ENCODE peak calls at places on chromosomes 4 and X, in five cellular contexts. J is PC-9, O is IMR-90, M is PC-3, F is BJ. U is an unnamed sample. For H3K27me3, the result is how much of the 10 kb centered on the place peaks cover.

GRCh38 chr4:156495836-156496235 is 475.8 kb downstream of the PDGFC start:
- DNase-seq in F (no peak), M (peak), J (no peak), O (no peak), U (no peak)

GRCh38 chr4:173913496-173913895 is 370.0 kb downstream of the FBXO8 start:
- DNase-seq in M (no peak), O (no peak), J (no peak), F (no peak), U (no peak)

GRCh38 chrX:56794831-56795230 is 65.8 kb downstream of the NBDY start:
- DNase-seq in O (no peak), F (no peak), M (no peak), J (no peak), U (no peak)

GRCh38 chrX:133590703-133591505 is 175.6 kb upstream of the GPC4 start:
- DNase-seq in O (no peak), M (peak), J (no peak), F (no peak), U (no peak)

GRCh38 chr4:70628444-70628843 is at the start of gene ENAM:
- DNase-seq in J (no peak), F (no peak), O (no peak), M (no peak), U (no peak)

GRCh38 chrX:15680401-15680800 is 15.8 kb upstream of the CLTRN start:
- DNase-seq in F (no peak), O (peak), J (no peak), M (peak), U (no peak)

GRCh38 chr4:15847746-15848145 is 69.6 kb downstream of the CD38 start:
- DNase-seq in J (no peak), M (no peak), O (no peak), F (no peak), U (no peak)

GRCh38 chr4:176393306-176394013 is 73.7 kb downstream of the SPCS3 start:
- DNase-seq in M (no peak), J (no peak), O (peak), F (no peak), U (no peak)

GRCh38 chrX:10926404-10926803 is 184.7 kb upstream of the HCCS start:
- DNase-seq in F (no peak), J (no peak), O (no peak), M (no peak), U (no peak)

DNA sequence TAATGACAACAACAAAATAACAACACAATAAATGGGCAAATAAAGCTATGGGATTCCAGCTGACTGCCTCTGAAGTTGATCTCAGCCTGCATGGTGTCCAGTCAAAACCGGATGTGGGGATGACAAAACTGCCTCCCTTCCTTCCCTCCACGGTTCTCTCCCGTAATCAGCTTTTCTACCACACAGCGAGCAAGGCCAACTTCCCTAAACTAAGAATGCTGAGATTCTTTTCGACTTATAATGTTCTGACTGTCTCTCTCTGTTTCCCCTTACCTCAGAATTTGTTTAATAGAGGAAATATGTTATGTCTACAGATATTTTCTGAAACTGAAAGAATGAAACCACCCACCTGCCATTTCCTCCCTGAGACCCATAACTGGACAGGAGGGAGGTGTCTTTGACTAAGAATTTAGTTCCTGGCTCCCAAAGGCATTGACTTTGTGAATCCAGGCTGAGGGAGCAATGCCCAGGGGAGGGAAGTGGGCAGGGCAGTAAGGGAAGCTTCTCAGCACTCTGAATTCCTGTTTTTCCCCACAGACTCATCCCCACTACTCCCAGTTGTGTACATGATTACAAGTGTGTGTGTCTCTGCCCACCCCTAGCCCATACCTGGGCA is 1.0 kb upstream of the TLR1 start:
- DNase-seq in F (no peak), M (no peak), J (no peak), O (no peak), U (no peak)
- H3K4me3 ChIP-seq in F (no peak), M (no peak), J (no peak), O (no peak), U (peak)

DNA sequence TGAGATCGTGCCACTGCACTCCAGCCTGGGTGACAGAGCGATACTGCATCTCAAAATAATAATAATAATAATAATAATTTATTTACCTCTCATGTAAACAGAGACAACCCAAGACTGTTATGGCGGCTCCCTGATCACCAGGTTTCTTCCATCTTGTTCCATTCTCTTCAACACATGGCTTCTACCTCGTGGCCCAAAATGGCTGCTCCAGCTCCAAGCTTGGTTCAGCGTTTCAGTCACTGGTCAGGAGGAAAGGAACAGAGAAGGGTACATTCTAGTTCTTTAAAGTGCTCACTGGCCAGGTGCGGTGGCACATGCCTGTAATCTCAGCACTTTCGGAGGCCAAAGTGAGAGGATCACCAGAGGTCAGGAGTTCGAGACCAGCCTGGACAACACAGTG is 24.9 kb upstream of the CHRNA9 start:
- DNase-seq in O (no peak), M (no peak), J (no peak), F (no peak), U (no peak)
- H3K27me3 ChIP-seq in O (under half), M (under half), J (under half), F (under half), U (under half)

GRCh38 chr4:109303141-109303499 is 662 bp upstream of the COL25A1 start:
- DNase-seq in J (no peak), M (no peak), F (no peak), O (no peak), U (no peak)

GRCh38 chr4:109298279-109299010 is 4.0 kb downstream of the COL25A1 start:
- DNase-seq in J (no peak), M (peak), O (no peak), F (no peak), U (no peak)

GRCh38 chr4:109301691-109302365 is 630 bp downstream of the COL25A1 start:
- DNase-seq in F (no peak), O (no peak), M (no peak), J (no peak), U (peak)

DNA sequence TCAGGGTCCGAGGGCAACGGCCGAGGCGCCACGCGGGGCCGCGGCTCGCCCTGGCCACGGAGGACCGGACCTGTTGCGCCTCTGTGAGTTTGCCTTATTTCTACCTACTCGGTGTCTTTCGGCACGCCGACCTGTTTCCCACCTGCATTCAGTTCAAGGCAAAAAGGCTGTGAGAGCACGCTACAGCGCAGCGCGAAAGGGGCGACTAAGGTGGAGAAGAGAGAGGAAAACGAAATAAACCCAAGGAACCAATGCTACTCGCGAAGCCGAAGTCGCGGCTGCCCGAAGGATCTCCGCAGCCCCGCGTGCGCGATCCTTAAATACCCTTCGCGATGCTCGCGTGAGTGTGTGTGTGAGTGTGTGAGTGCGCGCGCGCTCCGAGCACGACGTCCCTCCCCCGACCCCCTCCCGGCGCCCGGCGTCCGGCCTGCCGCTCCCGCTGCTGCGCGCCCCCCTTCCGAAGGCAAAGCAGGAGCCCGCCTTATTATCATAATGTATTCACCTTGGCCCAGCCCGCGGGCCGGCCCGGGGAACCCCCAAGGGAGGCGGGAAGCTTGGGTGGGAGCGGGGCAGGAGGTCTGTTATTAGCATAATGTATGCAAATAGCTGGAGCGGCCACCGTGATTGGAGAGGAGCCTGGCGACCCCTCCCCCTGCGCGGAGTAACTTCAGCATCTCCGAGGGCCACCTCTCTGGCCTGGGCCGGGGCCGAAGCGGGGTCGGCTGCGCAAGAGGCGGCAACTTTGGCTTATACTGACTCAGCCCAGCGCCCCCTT is at the start of gene COL25A1:
- DNase-seq in O (peak), F (no peak), J (no peak), M (no peak), U (peak)
- H3K4me3 ChIP-seq in O (peak), F (peak), J (no peak), M (no peak), U (peak)

GRCh38 chrX:617401-617800 is 13.2 kb upstream of the SHOX start:
- DNase-seq in O (no peak), F (no peak), M (no peak), J (no peak), U (no peak)
- H3K27me3 ChIP-seq in O (under half), F (under half), M (under half), J (under half), U (under half)

DNA sequence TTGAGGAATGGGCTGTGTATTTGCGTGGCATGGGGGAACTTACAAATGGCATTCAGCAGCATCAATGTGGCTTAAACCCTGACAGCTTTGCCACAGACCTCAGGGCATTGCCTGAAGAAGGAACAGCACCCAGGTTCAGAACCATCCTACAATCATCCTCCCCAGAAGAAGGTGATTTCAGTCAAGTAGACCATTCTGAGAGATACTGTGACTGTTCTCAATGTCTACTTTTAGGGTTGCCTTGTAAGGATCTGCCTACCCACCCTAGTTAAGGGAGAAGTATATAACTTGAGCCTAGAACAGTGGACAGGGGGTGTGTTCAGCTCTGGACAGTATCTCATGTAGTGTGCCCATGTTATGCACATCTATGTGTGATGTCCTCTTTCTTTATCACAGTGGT is 1.6 kb upstream of the FGF5 start:
- DNase-seq in M (no peak), O (no peak), F (no peak), J (no peak), U (no peak)
- H3K4me3 ChIP-seq in M (peak), O (no peak), F (no peak), J (peak), U (no peak)

GRCh38 chrX:150364347-150365050 is 1.4 kb downstream of the MAMLD1 start:
- DNase-seq in M (peak), O (peak), F (no peak), J (no peak), U (peak)

GRCh38 chrX:150365953-150366911 is 3.1 kb downstream of the MAMLD1 start:
- DNase-seq in F (no peak), O (peak), M (peak), J (no peak), U (peak)

GRCh38 chrX:150363561-150364346 is 637 bp downstream of the MAMLD1 start:
- DNase-seq in J (peak), M (peak), F (no peak), O (peak), U (peak)

GRCh38 chrX:150366951-150367545 is 3.9 kb downstream of the MAMLD1 start:
- DNase-seq in M (peak), J (no peak), O (peak), F (no peak), U (no peak)

DNA sequence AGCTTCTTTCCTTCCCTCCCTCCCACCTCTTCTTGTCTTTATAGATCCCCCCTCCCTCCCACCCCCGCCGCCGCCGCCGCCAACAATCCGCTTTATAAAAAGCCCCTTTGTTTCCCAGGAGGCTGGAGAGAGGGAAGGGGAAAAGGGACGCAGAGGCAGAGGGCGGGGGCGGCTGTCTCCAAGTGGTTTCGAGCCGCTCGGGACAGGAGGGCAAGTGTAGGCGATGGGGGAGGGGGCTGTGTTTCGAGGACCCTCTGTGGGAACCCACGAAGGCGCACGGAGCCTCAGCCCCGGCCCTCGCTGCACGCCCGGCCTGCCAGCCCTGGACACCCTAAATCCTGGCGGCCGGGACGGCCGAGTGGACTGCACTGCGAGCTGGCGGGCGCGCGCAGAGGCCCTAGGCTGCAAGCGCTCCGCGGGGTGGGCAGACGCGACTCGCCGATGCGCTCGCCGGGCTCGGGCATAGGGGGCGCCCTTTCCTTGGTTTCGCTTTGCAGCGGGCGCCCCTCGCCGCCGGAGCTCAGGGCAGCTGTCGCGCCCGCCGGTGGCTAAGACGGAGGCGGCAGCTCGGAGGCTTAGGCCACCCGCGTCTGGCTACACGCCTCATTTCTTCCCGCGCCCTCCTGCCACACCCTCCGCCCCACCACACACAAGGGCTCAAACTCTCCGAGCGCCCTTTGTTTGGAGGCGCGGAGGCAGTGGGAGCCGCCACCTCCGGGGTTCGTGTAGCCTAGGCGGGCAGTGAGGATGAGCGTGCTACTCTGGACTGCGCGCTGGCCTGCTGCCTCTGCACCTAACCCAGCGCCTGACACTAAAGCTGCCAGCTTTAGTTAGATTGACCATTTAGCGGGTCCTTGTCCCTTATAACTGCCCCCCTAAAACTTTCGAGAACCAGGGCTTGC is 2.2 kb downstream of the MAMLD1 start:
- DNase-seq in O (peak), M (peak), J (peak), F (no peak), U (peak)
- H3K27me3 ChIP-seq in O (under half), M (under half), J (under half), F (under half), U (under half)

DNA sequence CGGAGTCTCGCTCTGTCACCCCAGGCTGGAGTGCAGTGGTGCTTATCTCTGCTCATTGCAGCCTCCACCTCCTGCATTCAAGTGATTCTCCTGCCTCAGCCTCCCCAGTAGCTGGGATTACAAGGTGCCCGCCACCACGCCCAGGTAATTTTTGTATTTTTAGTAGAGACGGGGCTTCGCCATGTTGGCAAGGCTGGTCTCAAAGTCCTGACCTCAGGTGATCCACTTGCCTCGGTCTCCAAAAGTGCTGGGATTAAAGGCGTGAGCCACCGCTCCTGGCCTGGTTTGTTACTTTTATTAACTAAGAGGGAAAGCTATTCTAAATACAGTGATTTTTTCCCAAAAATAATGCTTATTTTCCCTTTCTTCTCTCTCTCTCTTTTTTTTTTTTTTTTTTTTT is 866 bp upstream of the CENPE start:
- DNase-seq in F (no peak), O (no peak), J (no peak), M (no peak), U (no peak)
- H3K4me3 ChIP-seq in F (peak), O (no peak), J (peak), M (peak), U (peak)

DNA sequence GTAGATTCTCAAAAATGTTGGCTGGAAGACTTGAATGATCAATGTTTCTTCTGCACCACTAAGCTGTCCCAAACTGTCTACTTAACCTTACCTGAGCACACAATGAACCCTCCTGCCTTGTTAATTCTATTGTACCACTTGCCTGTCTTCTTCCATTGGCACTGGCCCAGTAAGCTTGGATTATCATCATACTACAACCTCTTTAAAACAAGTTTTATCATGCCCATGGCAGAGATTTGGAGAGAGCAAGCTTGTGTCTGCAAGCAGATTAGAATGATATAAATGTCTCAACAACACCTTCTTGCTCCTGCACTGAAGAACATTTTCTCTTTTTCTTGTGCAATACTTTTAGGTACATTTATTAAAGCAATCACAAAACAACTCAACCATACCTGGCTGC is 74.0 kb upstream of the VMA21 start:
- DNase-seq in M (no peak), F (no peak), O (no peak), J (no peak), U (no peak)
- H3K27me3 ChIP-seq in M (under half), F (under half), O (under half), J (under half), U (under half)

U was measured in right cardiac atrium.